ENCODE peak calls at places on chromosomes 16 and 17, in seven cellular contexts. One of them, this sample, is unnamed.

GRCh38 chr17:78168906-78169793 is 769 bp downstream of the SYNGR2 start:
- DNase-seq in kidney epithelial cell: no peak
- DNase-seq in cardiac muscle cell: peak
- DNase-seq in HL-60: no peak
- DNase-seq in lung: peak
- DNase-seq in heart right ventricle: peak
- DNase-seq in HFF-Myc: no peak
- DNase-seq in this sample: no peak

GRCh38 chr17:75507712-75508111 is 7.6 kb downstream of the CASKIN2 start:
- DNase-seq in lung: no peak
- DNase-seq in HL-60: no peak
- DNase-seq in HFF-Myc: no peak
- DNase-seq in cardiac muscle cell: no peak
- DNase-seq in kidney epithelial cell: no peak
- DNase-seq in heart right ventricle: no peak
- DNase-seq in this sample: no peak

GRCh38 chr16:11669380-11670146 is 1.3 kb downstream of the SNN start:
- DNase-seq in heart right ventricle: peak
- DNase-seq in HL-60: peak
- DNase-seq in HFF-Myc: no peak
- DNase-seq in cardiac muscle cell: no peak
- DNase-seq in kidney epithelial cell: no peak
- DNase-seq in lung: peak
- DNase-seq in this sample: no peak

GRCh38 chr17:3415610-3416009 is 4.4 kb downstream of the OR3A3 start:
- DNase-seq in HL-60: no peak
- DNase-seq in heart right ventricle: no peak
- DNase-seq in HFF-Myc: no peak
- DNase-seq in kidney epithelial cell: no peak
- DNase-seq in lung: no peak
- DNase-seq in cardiac muscle cell: no peak
- DNase-seq in this sample: no peak

GRCh38 chr16:67157892-67158635 is 1.6 kb downstream of the TRADD start:
- DNase-seq in heart right ventricle: no peak
- DNase-seq in HL-60: no peak
- DNase-seq in cardiac muscle cell: no peak
- DNase-seq in kidney epithelial cell: no peak
- DNase-seq in HFF-Myc: no peak
- DNase-seq in lung: no peak
- DNase-seq in this sample: no peak

GRCh38 chr16:29995330-29995910 is at the start of gene HIRIP3:
- DNase-seq in cardiac muscle cell: peak
- DNase-seq in kidney epithelial cell: no peak
- DNase-seq in lung: peak
- DNase-seq in HFF-Myc: no peak
- DNase-seq in heart right ventricle: peak
- DNase-seq in HL-60: peak
- DNase-seq in this sample: no peak

GRCh38 chr16:58256108-58256507 is 38.7 kb downstream of the PRSS54 start:
- DNase-seq in HFF-Myc: no peak
- DNase-seq in kidney epithelial cell: no peak
- DNase-seq in cardiac muscle cell: no peak
- DNase-seq in lung: no peak
- DNase-seq in heart right ventricle: no peak
- DNase-seq in HL-60: no peak
- DNase-seq in this sample: no peak

GRCh38 chr17:74922694-74923537 is at the start of gene USH1G:
- DNase-seq in heart right ventricle: no peak
- DNase-seq in lung: no peak
- DNase-seq in cardiac muscle cell: peak
- DNase-seq in HL-60: no peak
- DNase-seq in kidney epithelial cell: no peak
- DNase-seq in HFF-Myc: no peak
- DNase-seq in this sample: no peak

GRCh38 chr16:11670171-11671131 is 2.2 kb downstream of the SNN start:
- DNase-seq in kidney epithelial cell: no peak
- DNase-seq in cardiac muscle cell: no peak
- DNase-seq in heart right ventricle: peak
- DNase-seq in HFF-Myc: no peak
- DNase-seq in HL-60: no peak
- DNase-seq in lung: no peak
- DNase-seq in this sample: no peak

GRCh38 chr17:72457712-72458111 is 336.9 kb downstream of the SOX9 start:
- DNase-seq in HL-60: no peak
- DNase-seq in lung: no peak
- DNase-seq in kidney epithelial cell: no peak
- DNase-seq in heart right ventricle: no peak
- DNase-seq in HFF-Myc: no peak
- DNase-seq in cardiac muscle cell: no peak
- DNase-seq in this sample: no peak

GRCh38 chr16:11635127-11635652 is 33.1 kb upstream of the SNN start:
- DNase-seq in cardiac muscle cell: no peak
- DNase-seq in HFF-Myc: no peak
- DNase-seq in HL-60: no peak
- DNase-seq in heart right ventricle: no peak
- DNase-seq in lung: no peak
- DNase-seq in kidney epithelial cell: no peak
- DNase-seq in this sample: no peak

GRCh38 chr17:56350592-56350991 is 197.3 kb downstream of the ANKFN1 start:
- DNase-seq in HL-60: no peak
- DNase-seq in heart right ventricle: no peak
- DNase-seq in cardiac muscle cell: no peak
- DNase-seq in HFF-Myc: no peak
- DNase-seq in kidney epithelial cell: no peak
- DNase-seq in lung: no peak
- DNase-seq in this sample: no peak

GRCh38 chr17:64398330-64398729 is 7.7 kb upstream of the PECAM1 start:
- DNase-seq in heart right ventricle: no peak
- DNase-seq in HL-60: no peak
- DNase-seq in kidney epithelial cell: no peak
- DNase-seq in HFF-Myc: no peak
- DNase-seq in cardiac muscle cell: no peak
- DNase-seq in lung: no peak
- DNase-seq in this sample: no peak

GRCh38 chr17:10357768-10358167 is 15.0 kb downstream of the MYH13 start:
- DNase-seq in HFF-Myc: no peak
- DNase-seq in lung: no peak
- DNase-seq in HL-60: no peak
- DNase-seq in cardiac muscle cell: no peak
- DNase-seq in heart right ventricle: no peak
- DNase-seq in kidney epithelial cell: no peak
- DNase-seq in this sample: no peak

GRCh38 chr17:77441130-77441920 is 300.6 kb downstream of the SEC14L1 start:
- DNase-seq in kidney epithelial cell: no peak
- DNase-seq in HL-60: peak
- DNase-seq in HFF-Myc: no peak
- DNase-seq in heart right ventricle: no peak
- DNase-seq in lung: no peak
- DNase-seq in cardiac muscle cell: no peak
- DNase-seq in this sample: no peak

GRCh38 chr16:1183235-1183907 is 30.5 kb downstream of the CACNA1H start:
- DNase-seq in HFF-Myc: no peak
- DNase-seq in kidney epithelial cell: no peak
- DNase-seq in cardiac muscle cell: no peak
- DNase-seq in lung: no peak
- DNase-seq in heart right ventricle: peak
- DNase-seq in HL-60: no peak
- DNase-seq in this sample: no peak

GRCh38 chr16:83513006-83513755 is 294.6 kb upstream of the HSBP1 start:
- DNase-seq in HL-60: no peak
- DNase-seq in HFF-Myc: peak
- DNase-seq in lung: no peak
- DNase-seq in heart right ventricle: no peak
- DNase-seq in kidney epithelial cell: peak
- DNase-seq in cardiac muscle cell: no peak
- DNase-seq in this sample: peak

GRCh38 chr17:3861761-3862681 is 16.0 kb upstream of the NCBP3 start:
- DNase-seq in heart right ventricle: no peak
- DNase-seq in lung: no peak
- DNase-seq in cardiac muscle cell: no peak
- DNase-seq in HL-60: no peak
- DNase-seq in HFF-Myc: no peak
- DNase-seq in kidney epithelial cell: no peak
- DNase-seq in this sample: no peak

GRCh38 chr17:80941171-80941570 is 50.5 kb upstream of the CHMP6 start:
- DNase-seq in kidney epithelial cell: no peak
- DNase-seq in lung: no peak
- DNase-seq in HL-60: no peak
- DNase-seq in cardiac muscle cell: no peak
- DNase-seq in HFF-Myc: no peak
- DNase-seq in heart right ventricle: peak
- DNase-seq in this sample: no peak

GRCh38 chr17:80943346-80944145 is 48.1 kb upstream of the CHMP6 start:
- DNase-seq in kidney epithelial cell: no peak
- DNase-seq in HFF-Myc: no peak
- DNase-seq in heart right ventricle: no peak
- DNase-seq in cardiac muscle cell: no peak
- DNase-seq in lung: no peak
- DNase-seq in HL-60: no peak
- DNase-seq in this sample: no peak

GRCh38 chr17:80940171-80941123 is 51.2 kb upstream of the CHMP6 start:
- DNase-seq in HFF-Myc: no peak
- DNase-seq in HL-60: no peak
- DNase-seq in kidney epithelial cell: no peak
- DNase-seq in cardiac muscle cell: no peak
- DNase-seq in lung: no peak
- DNase-seq in heart right ventricle: peak
- DNase-seq in this sample: no peak

GRCh38 chr17:80942360-80943345 is 49.0 kb upstream of the CHMP6 start:
- DNase-seq in lung: peak
- DNase-seq in cardiac muscle cell: no peak
- DNase-seq in heart right ventricle: peak
- DNase-seq in HFF-Myc: peak
- DNase-seq in HL-60: no peak
- DNase-seq in kidney epithelial cell: no peak
- DNase-seq in this sample: peak

GRCh38 chr17:80941743-80942211 is 49.9 kb upstream of the CHMP6 start:
- DNase-seq in heart right ventricle: peak
- DNase-seq in HL-60: no peak
- DNase-seq in HFF-Myc: no peak
- DNase-seq in lung: no peak
- DNase-seq in kidney epithelial cell: no peak
- DNase-seq in cardiac muscle cell: no peak
- DNase-seq in this sample: no peak
- H3K4me3 ChIP-seq in heart right ventricle: no peak
- H3K4me3 ChIP-seq in HL-60: no peak
- H3K4me3 ChIP-seq in HFF-Myc: no peak
- H3K4me3 ChIP-seq in lung: no peak
- H3K4me3 ChIP-seq in kidney epithelial cell: no peak
- H3K4me3 ChIP-seq in cardiac muscle cell: no peak
- H3K4me3 ChIP-seq in this sample: no peak

GRCh38 chr16:22183901-22184614 is 21.8 kb downstream of the SDR42E2 start:
- DNase-seq in HFF-Myc: no peak
- DNase-seq in cardiac muscle cell: no peak
- DNase-seq in heart right ventricle: no peak
- DNase-seq in kidney epithelial cell: no peak
- DNase-seq in lung: no peak
- DNase-seq in HL-60: no peak
- DNase-seq in this sample: no peak

GRCh38 chr16:22183335-22183734 is 21.0 kb downstream of the SDR42E2 start:
- DNase-seq in cardiac muscle cell: no peak
- DNase-seq in HL-60: no peak
- DNase-seq in lung: no peak
- DNase-seq in HFF-Myc: no peak
- DNase-seq in heart right ventricle: no peak
- DNase-seq in kidney epithelial cell: no peak
- DNase-seq in this sample: no peak

GRCh38 chr16:22181843-22182242 is 19.5 kb downstream of the SDR42E2 start:
- DNase-seq in heart right ventricle: no peak
- DNase-seq in HL-60: no peak
- DNase-seq in kidney epithelial cell: no peak
- DNase-seq in HFF-Myc: no peak
- DNase-seq in cardiac muscle cell: no peak
- DNase-seq in lung: no peak
- DNase-seq in this sample: no peak

GRCh38 chr16:22184615-22184968 is 21.5 kb upstream of the EEF2K start:
- DNase-seq in cardiac muscle cell: no peak
- DNase-seq in HFF-Myc: no peak
- DNase-seq in heart right ventricle: no peak
- DNase-seq in HL-60: no peak
- DNase-seq in kidney epithelial cell: no peak
- DNase-seq in lung: no peak
- DNase-seq in this sample: no peak

GRCh38 chr16:22181426-22181825 is 19.1 kb downstream of the SDR42E2 start:
- DNase-seq in lung: no peak
- DNase-seq in HFF-Myc: no peak
- DNase-seq in cardiac muscle cell: no peak
- DNase-seq in heart right ventricle: no peak
- DNase-seq in kidney epithelial cell: no peak
- DNase-seq in HL-60: no peak
- DNase-seq in this sample: no peak
- H3K4me3 ChIP-seq in lung: no peak
- H3K4me3 ChIP-seq in HFF-Myc: no peak
- H3K4me3 ChIP-seq in cardiac muscle cell: no peak
- H3K4me3 ChIP-seq in heart right ventricle: no peak
- H3K4me3 ChIP-seq in kidney epithelial cell: no peak
- H3K4me3 ChIP-seq in HL-60: no peak
- H3K4me3 ChIP-seq in this sample: no peak

DNA sequence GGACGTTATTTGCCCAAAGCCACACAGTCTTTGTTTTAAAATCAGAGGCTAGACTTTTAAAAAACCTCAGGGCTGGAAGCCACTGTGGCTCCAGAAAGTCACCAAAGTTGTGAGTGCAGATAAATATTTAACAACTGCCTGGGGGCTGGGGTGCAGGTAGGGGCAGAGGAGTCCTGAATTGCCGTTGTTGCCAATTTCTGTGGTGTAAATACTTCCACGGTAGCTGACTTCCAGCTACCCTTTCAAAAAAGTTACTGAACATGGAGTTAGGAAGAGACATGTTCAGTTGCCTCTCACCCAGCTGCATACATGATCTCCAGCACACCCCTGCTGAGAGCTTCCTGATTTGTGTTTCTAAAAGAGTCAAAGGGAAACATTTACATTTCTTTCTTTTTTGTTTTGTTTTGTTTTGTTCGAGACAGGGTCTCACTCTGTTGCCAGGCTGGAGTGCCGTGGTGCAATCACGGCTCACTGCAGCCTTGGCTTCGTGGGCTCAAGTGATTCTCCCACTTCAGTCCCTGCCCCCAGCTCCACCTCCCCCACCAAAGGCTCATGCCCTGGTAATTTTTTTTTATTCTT is 58.7 kb downstream of the PLXDC1 start:
- DNase-seq in cardiac muscle cell: no peak
- DNase-seq in kidney epithelial cell: no peak
- DNase-seq in heart right ventricle: no peak
- DNase-seq in HFF-Myc: no peak
- DNase-seq in HL-60: peak
- DNase-seq in lung: no peak
- DNase-seq in this sample: no peak
- H3K4me3 ChIP-seq in cardiac muscle cell: no peak
- H3K4me3 ChIP-seq in kidney epithelial cell: no peak
- H3K4me3 ChIP-seq in heart right ventricle: no peak
- H3K4me3 ChIP-seq in HFF-Myc: no peak
- H3K4me3 ChIP-seq in HL-60: no peak
- H3K4me3 ChIP-seq in lung: no peak
- H3K4me3 ChIP-seq in this sample: no peak

DNA sequence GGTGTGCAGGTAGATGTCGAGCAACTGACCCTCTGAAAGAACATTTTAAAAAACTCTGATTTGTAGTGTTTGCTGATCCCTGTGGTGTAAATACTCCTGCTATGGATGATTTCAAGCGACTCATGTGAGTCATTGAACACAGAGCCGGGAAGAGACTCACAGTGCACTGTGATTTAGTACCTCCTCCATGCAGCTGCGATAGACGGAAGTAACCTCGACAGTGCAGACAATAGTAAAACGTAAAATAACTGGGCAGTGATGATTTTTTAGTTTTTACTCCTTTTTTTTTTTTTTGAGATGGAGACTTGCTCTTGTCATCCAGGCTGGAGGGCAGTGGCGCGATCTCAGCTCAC is 8.7 kb downstream of the TBX21 start:
- DNase-seq in HFF-Myc: no peak
- DNase-seq in lung: no peak
- DNase-seq in heart right ventricle: no peak
- DNase-seq in cardiac muscle cell: no peak
- DNase-seq in kidney epithelial cell: no peak
- DNase-seq in HL-60: no peak
- DNase-seq in this sample: no peak
- H3K4me3 ChIP-seq in HFF-Myc: no peak
- H3K4me3 ChIP-seq in lung: no peak
- H3K4me3 ChIP-seq in heart right ventricle: no peak
- H3K4me3 ChIP-seq in cardiac muscle cell: no peak
- H3K4me3 ChIP-seq in kidney epithelial cell: no peak
- H3K4me3 ChIP-seq in HL-60: no peak
- H3K4me3 ChIP-seq in this sample: no peak